ENCODE peak calls at places on chromosomes 5 and 9, in five cellular contexts. S, O, F, M and K are unnamed samples.

GRCh38 chr5:5522336-5522735 is 99.9 kb downstream of the ICE1 start:
- DNase-seq in S (no peak), O (no peak), F (no peak), M (no peak), K (no peak)

GRCh38 chr5:77851229-77852067 is 75.3 kb upstream of the TBCA start:
- DNase-seq in S (peak; percentile 17), O (peak; percentile 49), F (no peak), M (no peak), K (no peak)

GRCh38 chr5:131996210-131997025 is 15.0 kb downstream of the ACSL6 start:
- DNase-seq in S (no peak), O (no peak), F (no peak), M (no peak), K (no peak)

GRCh38 chr9:119278138-119278537 is 91.1 kb downstream of the BRINP1 start:
- DNase-seq in S (no peak), O (no peak), F (no peak), M (no peak), K (no peak)

GRCh38 chr5:168651654-168652053 is 72.5 kb upstream of the PANK3 start:
- DNase-seq in S (peak; percentile 90), O (no peak), F (no peak), M (no peak), K (peak; percentile 24)

GRCh38 chr5:32143991-32144636 is 30.0 kb downstream of the GOLPH3 start:
- DNase-seq in S (no peak), O (no peak), F (no peak), M (no peak), K (no peak)

GRCh38 chr9:134406366-134407122 is 80.3 kb downstream of the RXRA start:
- DNase-seq in S (peak; percentile 54), O (no peak), F (no peak), M (no peak), K (no peak)

GRCh38 chr5:170603578-170604565 is 100.1 kb downstream of the KCNIP1 start:
- DNase-seq in S (peak; percentile 7), O (peak; percentile 65), F (peak; percentile 4), M (peak; percentile 78), K (no peak)

GRCh38 chr9:34653131-34653530 is 1.1 kb downstream of the IL11RA start:
- DNase-seq in S (peak; percentile 45), O (no peak), F (no peak), M (no peak), K (no peak)

GRCh38 chr9:134642385-134643181 is 980 bp downstream of the COL5A1 start:
- DNase-seq in S (peak; percentile 89), O (peak; percentile 68), F (no peak), M (no peak), K (no peak)

GRCh38 chr9:136705564-136705963 is 6.8 kb upstream of the DIPK1B start:
- DNase-seq in S (no peak), O (no peak), F (no peak), M (no peak), K (no peak)

GRCh38 chr9:109063765-109064164 is 50.5 kb upstream of the CTNNAL1 start:
- DNase-seq in S (no peak), O (no peak), F (no peak), M (no peak), K (no peak)

GRCh38 chr5:16178745-16179372 is 732 bp downstream of the MARCHF11 start:
- DNase-seq in S (peak; percentile 7), O (peak; percentile 93), F (peak; percentile 3), M (peak; percentile 41), K (no peak)

GRCh38 chr9:34025062-34025461 is 23.6 kb downstream of the UBAP2 start:
- DNase-seq in S (peak; percentile 6), O (no peak), F (no peak), M (no peak), K (no peak)

GRCh38 chr5:146240951-146241350 is 37.5 kb downstream of the RBM27 start:
- DNase-seq in S (peak; percentile 46), O (no peak), F (no peak), M (no peak), K (no peak)

GRCh38 chr5:123670981-123671557 is 159.1 kb downstream of the CSNK1G3 start:
- DNase-seq in S (peak; percentile 22), O (peak; percentile 70), F (peak; percentile 7), M (peak; percentile 62), K (no peak)

GRCh38 chr5:159031513-159031912 is 68.2 kb downstream of the EBF1 start:
- DNase-seq in S (no peak), O (no peak), F (no peak), M (no peak), K (no peak)

GRCh38 chr5:156920042-156920860 is 42.8 kb downstream of the TIMD4 start:
- DNase-seq in S (no peak), O (peak; percentile 20), F (no peak), M (peak; percentile 85), K (no peak)

GRCh38 chr5:31911291-31912265 is 262.5 kb downstream of the GOLPH3 start:
- DNase-seq in S (no peak), O (no peak), F (no peak), M (no peak), K (no peak)

GRCh38 chr5:14148890-14149671 is 5.9 kb downstream of the TRIO start:
- DNase-seq in S (no peak), O (peak; percentile 24), F (no peak), M (no peak), K (no peak)